ENCODE peak calls at places on chromosome 9, in nine cellular contexts. H, Q, J, A, D, C, T, O and V are unnamed samples.

GRCh38 chr9:18896531-18897179 is 136.4 kb downstream of the SAXO1 start:
- DNase-seq in H (no peak), D (no peak), J (peak; percentile 44), C (no peak), T (no peak), Q (no peak), A (no peak), O (no peak), V (no peak)

GRCh38 chr9:88835038-88835466 is 156.2 kb upstream of the S1PR3 start:
- DNase-seq in A (peak; percentile 40), H (no peak), O (no peak), J (peak; percentile 50), Q (peak; percentile 85), D (no peak), C (peak; percentile 22), T (peak; percentile 82), V (no peak)

GRCh38 chr9:106403081-106403480 is 459.9 kb upstream of the ZNF462 start:
- DNase-seq in D (no peak), C (peak; percentile 76), H (no peak), Q (peak; percentile 25), T (no peak), A (peak; percentile 85), O (no peak), J (peak; percentile 68), V (no peak)

GRCh38 chr9:133979124-133979920 is 12.8 kb downstream of the VAV2 start:
- DNase-seq in C (no peak), Q (peak; percentile 30), O (no peak), D (peak; percentile 12), T (no peak), J (no peak), A (peak; percentile 43), H (no peak), V (no peak)

GRCh38 chr9:68759981-68760673 is 55.1 kb downstream of the PIP5K1B start:
- DNase-seq in Q (no peak), T (no peak), O (no peak), A (no peak), H (no peak), J (no peak), D (no peak), C (no peak), V (no peak)

GRCh38 chr9:132973713-132974112 is 4.8 kb upstream of the GFI1B start:
- DNase-seq in C (no peak), H (no peak), T (no peak), A (peak; percentile 11), O (no peak), D (no peak), J (peak; percentile 40), Q (no peak), V (no peak)

GRCh38 chr9:4769321-4770080 is 23.2 kb upstream of the RCL1 start:
- DNase-seq in C (peak; percentile 69), A (no peak), D (no peak), O (no peak), Q (peak; percentile 38), H (no peak), T (no peak), J (peak; percentile 59), V (no peak)

GRCh38 chr9:105205787-105206511 is 38.5 kb upstream of the SLC44A1 start:
- DNase-seq in O (no peak), C (peak; percentile 32), D (no peak), J (peak; percentile 74), Q (peak; percentile 82), A (peak; percentile 97), T (no peak), H (no peak), V (no peak)

GRCh38 chr9:76394896-76395244 is 644 bp upstream of the RFK start:
- DNase-seq in Q (no peak), J (peak; percentile 56), O (no peak), C (peak; percentile 30), T (no peak), A (no peak), H (no peak), D (peak; percentile 33), V (no peak)

GRCh38 chr9:38022203-38022602 is 46.8 kb downstream of the SHB start:
- DNase-seq in Q (no peak), T (no peak), D (no peak), C (no peak), A (no peak), H (no peak), O (no peak), J (no peak), V (no peak)

GRCh38 chr9:99368341-99369326 is 146.6 kb downstream of the SEC61B start:
- DNase-seq in J (peak; percentile 56), T (no peak), C (peak; percentile 40), O (no peak), A (peak; percentile 69), H (no peak), D (no peak), Q (peak; percentile 79), V (no peak)

GRCh38 chr9:88950341-88951141 is 40.7 kb upstream of the S1PR3 start:
- DNase-seq in A (peak; percentile 58), H (no peak), O (no peak), D (no peak), J (peak; percentile 49), Q (peak; percentile 46), T (no peak), C (peak; percentile 15), V (no peak)

GRCh38 chr9:127858041-127858512 is 3.6 kb upstream of the ENG start:
- DNase-seq in O (no peak), C (no peak), H (no peak), D (no peak), J (no peak), A (peak; percentile 22), T (no peak), Q (no peak), V (no peak)

GRCh38 chr9:107650321-107650720 is 160.8 kb upstream of the KLF4 start:
- DNase-seq in J (peak; percentile 85), O (no peak), C (no peak), H (no peak), A (peak; percentile 64), Q (peak; percentile 78), D (no peak), T (no peak), V (no peak)

GRCh38 chr9:134135343-134136116 is at the start of gene WDR5:
- DNase-seq in J (peak; percentile 86), O (peak; percentile 84), H (peak; percentile 46), Q (peak; percentile 86), T (peak; percentile 92), A (peak; percentile 84), D (peak; percentile 89), C (peak; percentile 83), V (peak; percentile 95)

GRCh38 chr9:135582966-135583685 is 21.6 kb downstream of the PAEP start:
- DNase-seq in O (no peak), A (no peak), T (no peak), J (peak; percentile 26), H (no peak), D (no peak), Q (no peak), C (no peak), V (no peak)

GRCh38 chr9:123686131-123686848 is 243.6 kb downstream of the DENND1A start:
- DNase-seq in Q (peak; percentile 37), D (no peak), O (no peak), J (no peak), H (no peak), T (no peak), A (peak; percentile 36), C (peak; percentile 59), V (no peak)

GRCh38 chr9:134867917-134868750 is 12.5 kb upstream of the FCN2 start:
- DNase-seq in J (no peak), D (no peak), T (no peak), Q (no peak), C (no peak), O (no peak), A (no peak), H (no peak), V (no peak)

GRCh38 chr9:34636791-34637355 is 714 bp downstream of the SIGMAR1 start:
- DNase-seq in A (peak; percentile 35), O (no peak), T (no peak), C (no peak), J (no peak), H (no peak), Q (no peak), D (no peak), V (no peak)

GRCh38 chr9:115633099-115633498 is 515.1 kb upstream of the TNC start:
- DNase-seq in C (no peak), J (no peak), D (no peak), A (peak; percentile 93), Q (peak; percentile 92), T (no peak), H (no peak), O (no peak), V (no peak)

GRCh38 chr9:91433180-91433579 is 9.5 kb upstream of the NFIL3 start:
- DNase-seq in H (no peak), D (no peak), O (peak; percentile 82), C (peak; percentile 88), Q (peak; percentile 93), T (peak; percentile 22), A (peak; percentile 93), J (peak; percentile 89), V (no peak)